ENCODE peak calls at places on chromosomes 5 and 9, in seven cellular contexts. X is GM23338, U is Panc1, K is SK-N-MC, A is HCT116, E is esophagus muscularis mucosa, I is endothelial cell of umbilical vein. O is an unnamed sample.

GRCh38 chr9:114174876-114175771 is 19.8 kb downstream of the COL27A1 start:
- DNase-seq in U (no peak), X (no peak), I (no peak), E (no peak), A (no peak), K (no peak), O (no peak)

GRCh38 chr5:159975462-159976019 is 33.4 kb upstream of the TTC1 start:
- DNase-seq in X (peak), A (peak), E (no peak), I (peak), K (no peak), U (no peak), O (no peak)

GRCh38 chr5:31408814-31409213 is 123.1 kb downstream of the DROSHA start:
- DNase-seq in I (no peak), E (no peak), U (no peak), X (no peak), K (no peak), A (no peak), O (no peak)

GRCh38 chr5:107672212-107673105 is 1.7 kb upstream of the EFNA5 start:
- DNase-seq in I (peak), A (peak), E (no peak), U (peak), K (peak), X (peak), O (peak)

GRCh38 chr5:1208743-1209551 is 7.6 kb downstream of the SLC6A19 start:
- DNase-seq in A (no peak), X (no peak), E (no peak), I (peak), U (no peak), K (no peak), O (no peak)

GRCh38 chr5:9789818-9790217 is 159.7 kb upstream of the TAS2R1 start:
- DNase-seq in I (no peak), U (no peak), X (no peak), K (no peak), E (no peak), A (no peak), O (no peak)

GRCh38 chr9:29039258-29039657 is 1466.0 kb upstream of the C9orf72 start:
- DNase-seq in A (no peak), E (no peak), X (no peak), U (no peak), K (no peak), I (no peak), O (no peak)

GRCh38 chr5:119309290-119309818 is 46.5 kb upstream of the TNFAIP8 start:
- DNase-seq in X (no peak), A (no peak), K (no peak), E (no peak), U (no peak), I (no peak), O (no peak)

GRCh38 chr5:1343931-1344901 is 683 bp downstream of the CLPTM1L start:
- DNase-seq in K (no peak), U (no peak), X (peak), I (peak), E (no peak), A (no peak), O (no peak)

GRCh38 chr9:6827370-6827949 is 69.7 kb downstream of the KDM4C start:
- DNase-seq in E (no peak), U (no peak), I (peak), X (peak), A (peak), K (no peak), O (no peak)

GRCh38 chr9:108720191-108720642 is 135.6 kb downstream of the ACTL7B start:
- DNase-seq in U (no peak), K (no peak), I (no peak), A (no peak), E (no peak), X (no peak), O (no peak)

GRCh38 chr9:7489018-7489417 is 310.6 kb downstream of the DMAC1 start:
- DNase-seq in I (no peak), U (no peak), A (no peak), K (no peak), E (no peak), X (no peak), O (no peak)

GRCh38 chr5:10249948-10250803 is at the start of gene CCT5:
- DNase-seq in X (peak), I (peak), U (peak), K (peak), A (peak), E (peak), O (peak)

GRCh38 chr5:112811023-112811422 is 50.1 kb upstream of the SRP19 start:
- DNase-seq in E (no peak), K (no peak), U (no peak), I (no peak), A (no peak), X (no peak), O (no peak)

GRCh38 chr5:75052461-75053285 is at the start of gene GCNT4:
- DNase-seq in X (peak), K (no peak), A (no peak), E (no peak), I (peak), U (no peak), O (no peak)

GRCh38 chr9:95810814-95811213 is 64.7 kb upstream of the ERCC6L2 start:
- DNase-seq in E (no peak), I (no peak), K (no peak), U (no peak), A (no peak), X (no peak), O (no peak)

GRCh38 chr5:137843676-137844284 is 23.9 kb upstream of the MYOT start:
- DNase-seq in X (no peak), E (no peak), A (no peak), U (no peak), I (no peak), K (no peak), O (no peak)

GRCh38 chr5:151051066-151051930 is 29.5 kb downstream of the TNIP1 start:
- DNase-seq in E (no peak), I (peak), K (no peak), A (peak), U (no peak), X (peak), O (peak)

GRCh38 chr9:137148242-137148641 is 9.3 kb downstream of the GRIN1 start:
- DNase-seq in X (no peak), K (no peak), A (no peak), U (no peak), I (no peak), E (no peak), O (no peak)

GRCh38 chr5:137305971-137306592 is 193.0 kb downstream of the SPOCK1 start:
- DNase-seq in K (no peak), X (no peak), I (no peak), U (no peak), A (no peak), E (peak), O (no peak)

GRCh38 chr5:39696672-39697398 is 272.1 kb upstream of the DAB2 start:
- DNase-seq in A (no peak), K (no peak), E (no peak), U (no peak), I (no peak), X (no peak), O (no peak)

GRCh38 chr9:38641985-38642864 is 21.8 kb upstream of the ANKRD18A start:
- DNase-seq in U (no peak), E (peak), X (peak), K (peak), I (peak), A (peak), O (no peak)

GRCh38 chr9:107488400-107489143 is 997 bp downstream of the KLF4 start:
- DNase-seq in E (no peak), A (no peak), X (peak), I (peak), U (no peak), K (no peak), O (peak)

GRCh38 chr5:135037519-135038201 is 3.6 kb upstream of the PITX1 start:
- DNase-seq in E (no peak), K (no peak), X (no peak), I (no peak), U (no peak), A (no peak), O (no peak)

GRCh38 chr9:131986089-131986488 is 93.6 kb downstream of the MED27 start:
- DNase-seq in K (no peak), X (no peak), U (no peak), A (no peak), I (no peak), E (no peak), O (no peak)

GRCh38 chr5:33258553-33258952 is 182.2 kb upstream of the TARS1 start:
- DNase-seq in E (no peak), X (no peak), U (no peak), I (no peak), K (no peak), A (no peak), O (no peak)

GRCh38 chr5:140325486-140325885 is 20.9 kb downstream of the HBEGF start:
- DNase-seq in I (no peak), X (no peak), E (no peak), K (no peak), U (no peak), A (no peak), O (no peak)

GRCh38 chr5:147906326-147907095 is at the start of gene C5orf46:
- DNase-seq in K (no peak), E (no peak), A (no peak), X (no peak), I (no peak), U (no peak), O (no peak)

GRCh38 chr5:164934039-164934438 is 1428.6 kb downstream of the MAT2B start:
- DNase-seq in U (no peak), I (no peak), E (no peak), K (no peak), X (no peak), A (no peak), O (no peak)
- H3K4me3 ChIP-seq in U (no peak), I (no peak), E (no peak), K (no peak), X (no peak), A (no peak), O (no peak)

DNA sequence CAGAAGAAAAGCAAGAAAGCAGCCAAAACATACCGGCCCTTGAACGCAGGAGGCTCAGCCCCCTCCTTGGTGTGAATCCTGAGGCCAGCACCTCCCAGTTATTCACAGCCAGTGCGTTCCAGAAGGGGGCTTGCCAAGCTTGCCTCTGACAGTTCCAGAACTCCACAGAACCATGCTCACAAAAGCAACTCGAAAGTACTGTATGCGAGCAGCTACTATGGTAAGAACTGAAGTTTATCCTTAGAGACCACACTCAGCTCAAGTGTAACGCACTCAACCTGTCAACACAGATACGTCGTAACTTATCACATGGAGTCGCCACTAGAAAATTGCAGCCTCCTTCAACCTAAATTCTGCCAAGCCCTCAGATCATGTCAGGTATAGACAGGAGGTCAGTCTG is 1.4 kb downstream of the UBAC1 start:
- DNase-seq in U (no peak), X (no peak), A (no peak), I (no peak), E (no peak), K (no peak), O (no peak)
- H3K27ac ChIP-seq in U (peak), X (no peak), A (no peak), I (no peak), E (peak), K (no peak), O (no peak)

GRCh38 chr5:66741394-66741793 is 145.2 kb downstream of the MAST4 start:
- DNase-seq in I (no peak), K (no peak), E (no peak), X (no peak), A (no peak), U (no peak), O (no peak)
- TF ChIP-seq POLR2AphosphoS5 in I (no peak), K (no peak), E (no peak), X (no peak), A (no peak), U (no peak), O (no peak)

GRCh38 chr9:80793706-80794105 is 895.6 kb downstream of the TLE1 start:
- DNase-seq in I (no peak), X (no peak), E (no peak), U (no peak), A (no peak), K (no peak), O (no peak)

GRCh38 chr9:80797427-80797825 is 891.9 kb downstream of the TLE1 start:
- DNase-seq in X (no peak), U (no peak), E (no peak), K (no peak), I (no peak), A (no peak), O (no peak)

GRCh38 chr9:80796662-80797426 is 892.5 kb downstream of the TLE1 start:
- DNase-seq in X (no peak), A (no peak), U (no peak), I (no peak), E (no peak), K (no peak), O (no peak)

GRCh38 chr9:80794197-80794596 is 895.1 kb downstream of the TLE1 start:
- DNase-seq in K (no peak), X (no peak), A (no peak), E (no peak), U (no peak), I (no peak), O (no peak)

GRCh38 chr9:80797841-80798688 is 891.3 kb downstream of the TLE1 start:
- DNase-seq in A (no peak), K (peak), I (no peak), X (no peak), E (no peak), U (no peak), O (no peak)
- H3K4me3 ChIP-seq in A (no peak), K (peak), I (no peak), X (no peak), E (no peak), U (no peak), O (no peak)

GRCh38 chr9:127113540-127113928 is 8.9 kb downstream of the ANGPTL2 start:
- DNase-seq in U (no peak), X (no peak), A (no peak), E (no peak), I (no peak), K (no peak), O (no peak)

GRCh38 chr9:127112056-127112455 is 10.4 kb downstream of the ANGPTL2 start:
- DNase-seq in E (no peak), A (no peak), I (no peak), X (peak), U (no peak), K (no peak), O (peak)

GRCh38 chr9:127114606-127115005 is 7.8 kb downstream of the ANGPTL2 start:
- DNase-seq in E (no peak), X (no peak), A (no peak), K (no peak), I (no peak), U (no peak), O (no peak)

GRCh38 chr9:127116088-127116726 is 6.2 kb downstream of the ANGPTL2 start:
- DNase-seq in A (no peak), X (no peak), K (no peak), E (no peak), U (no peak), I (no peak), O (no peak)

GRCh38 chr9:127112683-127113539 is 9.5 kb downstream of the ANGPTL2 start:
- DNase-seq in I (peak), U (no peak), E (no peak), X (no peak), A (no peak), K (no peak), O (no peak)
- H3K27ac ChIP-seq in I (no peak), U (no peak), E (no peak), X (peak), A (no peak), K (no peak), O (peak)

DNA sequence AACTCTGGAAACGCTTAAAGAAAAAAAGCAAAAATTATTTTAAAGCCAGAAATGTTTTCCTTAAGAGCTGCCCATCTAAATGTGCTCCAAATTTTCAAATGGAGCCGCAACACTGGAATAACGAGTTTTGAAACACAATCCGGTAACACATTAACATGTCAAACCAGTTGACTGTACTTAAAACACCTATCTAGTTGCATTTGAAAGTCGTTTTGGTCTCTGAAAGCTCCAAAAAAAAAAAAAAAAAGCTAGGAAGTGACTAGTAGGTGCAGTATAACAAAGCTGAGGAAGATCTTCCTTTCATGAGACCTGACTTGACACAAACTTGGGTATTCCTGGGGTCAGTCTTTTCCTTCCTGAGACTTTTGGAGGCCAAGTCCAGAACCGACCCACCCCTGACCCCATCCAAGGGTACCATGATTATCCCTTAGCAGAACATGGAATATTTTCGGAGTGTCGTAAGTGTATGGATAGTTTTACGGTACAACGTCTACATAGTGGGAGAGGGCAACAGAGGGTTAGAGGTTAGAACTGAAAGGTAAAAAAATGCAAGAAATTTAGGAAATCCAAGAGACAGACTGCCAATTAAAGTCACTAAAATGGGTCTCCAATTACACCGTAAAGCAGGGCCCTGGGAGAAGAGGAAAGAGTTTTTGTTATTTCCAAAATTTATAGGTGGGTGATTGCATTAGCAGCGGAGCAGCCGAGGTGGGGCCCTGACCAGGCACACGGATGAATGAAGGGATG is 812 bp downstream of the CETN3 start:
- DNase-seq in K (no peak), I (no peak), X (peak), A (no peak), U (no peak), E (no peak), O (no peak)
- TF ChIP-seq POLR2AphosphoS5 in K (no peak), I (no peak), X (no peak), A (no peak), U (no peak), E (no peak), O (no peak)

GRCh38 chr5:172640822-172641358 is at the start of gene NEURL1B:
- DNase-seq in U (no peak), X (peak), E (no peak), A (peak), I (peak), K (no peak), O (no peak)

GRCh38 chr5:172642511-172642910 is 1.4 kb downstream of the NEURL1B start:
- DNase-seq in A (no peak), E (no peak), I (no peak), U (no peak), X (no peak), K (no peak), O (no peak)

GRCh38 chr5:172641359-172642045 is 439 bp downstream of the NEURL1B start:
- DNase-seq in E (no peak), U (no peak), I (no peak), X (peak), K (no peak), A (no peak), O (no peak)

GRCh38 chr5:172642926-172643325 is 1.9 kb downstream of the NEURL1B start:
- DNase-seq in U (no peak), E (no peak), I (no peak), A (no peak), K (no peak), X (no peak), O (no peak)

GRCh38 chr5:172642046-172642409 is 965 bp downstream of the NEURL1B start:
- DNase-seq in X (no peak), E (no peak), I (no peak), A (no peak), K (no peak), U (no peak), O (no peak)
- H3K4me3 ChIP-seq in X (peak), E (peak), I (no peak), A (peak), K (peak), U (peak), O (peak)

DNA sequence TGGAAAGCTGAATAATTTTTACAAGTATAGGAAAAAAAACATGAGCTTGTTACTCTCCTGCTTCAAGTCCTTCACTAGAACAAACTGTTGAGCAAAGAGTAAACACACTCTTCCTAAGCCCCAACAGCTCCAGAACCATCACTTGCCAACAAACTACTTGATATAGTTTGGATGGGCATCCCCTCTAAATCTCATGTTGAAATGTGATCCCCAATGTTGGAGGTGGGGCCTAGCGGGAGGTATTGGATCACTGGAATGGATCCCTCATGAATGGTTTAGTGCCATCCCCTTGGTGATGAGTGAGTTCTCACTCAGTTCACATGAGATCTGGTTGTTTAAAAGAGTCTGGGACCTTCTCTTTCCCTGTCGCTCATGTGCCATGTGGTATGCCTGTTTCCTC is 82.8 kb downstream of the PLPP1 start:
- DNase-seq in X (no peak), E (no peak), U (no peak), K (no peak), I (no peak), A (no peak), O (no peak)
- H3K27ac ChIP-seq in X (peak), E (no peak), U (no peak), K (no peak), I (no peak), A (no peak), O (no peak)